ENCODE peak calls at places on chromosomes 11 and 22, in six cellular contexts. W is GM23338, G is HCT116, K is PC-3, B is OCI-LY7, J is neural progenitor cell. Q is an unnamed sample.

GRCh38 chr11:12494699-12495098 is 117.3 kb downstream of the PARVA start:
- DNase-seq in W (no peak), G (no peak), K (no peak), B (no peak), J (no peak), Q (no peak)

GRCh38 chr11:69642549-69642912 is 1.6 kb downstream of the CCND1 start:
- DNase-seq in W (peak), G (no peak), K (no peak), B (no peak), J (peak), Q (peak)

GRCh38 chr22:36506637-36507517 is at the start of gene FOXRED2:
- DNase-seq in W (peak), G (no peak), K (peak), B (peak), J (peak), Q (peak)

GRCh38 chr11:17703951-17704350 is 15.4 kb upstream of the MYOD1 start:
- DNase-seq in W (peak), G (peak), K (peak), B (peak), J (no peak), Q (no peak)

GRCh38 chr22:42179616-42180015 is 49.0 kb upstream of the CYP2D6 start:
- DNase-seq in W (no peak), G (no peak), K (peak), B (no peak), J (no peak), Q (no peak)

GRCh38 chr11:95734009-95734572 is 55.5 kb downstream of the FAM76B start:
- DNase-seq in W (no peak), G (no peak), K (no peak), B (peak), J (no peak), Q (no peak)

GRCh38 chr11:130865091-130865771 is 51.0 kb downstream of the SNX19 start:
- DNase-seq in W (peak), G (no peak), K (no peak), B (no peak), J (peak), Q (no peak)

GRCh38 chr11:20672575-20672974 is 3.2 kb downstream of the NELL1 start:
- DNase-seq in W (peak), G (peak), K (peak), B (peak), J (peak), Q (peak)

GRCh38 chr11:127825185-127825584 is 762.2 kb downstream of the ETS1 start:
- DNase-seq in W (no peak), G (no peak), K (no peak), B (no peak), J (no peak), Q (no peak)

GRCh38 chr11:126338346-126339055 is 17.0 kb upstream of the ST3GAL4 start:
- DNase-seq in W (no peak), G (no peak), K (no peak), B (no peak), J (no peak), Q (no peak)

GRCh38 chr11:33463059-33463458 is 205.9 kb downstream of the HIPK3 start:
- DNase-seq in W (no peak), G (no peak), K (no peak), B (no peak), J (no peak), Q (no peak)

GRCh38 chr22:22748297-22748743 is 103.9 kb downstream of the GGTLC2 start:
- DNase-seq in W (peak), G (no peak), K (peak), B (peak), J (peak), Q (peak)

GRCh38 chr22:28075260-28075981 is 156.4 kb upstream of the PITPNB start:
- DNase-seq in W (no peak), G (no peak), K (peak), B (no peak), J (no peak), Q (no peak)

GRCh38 chr11:27217948-27218410 is 145.0 kb downstream of the CCDC34 start:
- DNase-seq in W (no peak), G (no peak), K (no peak), B (no peak), J (no peak), Q (no peak)

GRCh38 chr11:12604557-12605105 is 69.6 kb upstream of the TEAD1 start:
- DNase-seq in W (no peak), G (no peak), K (no peak), B (no peak), J (no peak), Q (no peak)

GRCh38 chr11:61955031-61955415 is 4.9 kb downstream of the BEST1 start:
- DNase-seq in W (peak), G (no peak), K (no peak), B (no peak), J (peak), Q (no peak)

GRCh38 chr11:72641900-72642814 is 32.1 kb downstream of the PDE2A start:
- DNase-seq in W (peak), G (no peak), K (peak), B (no peak), J (peak), Q (peak)

GRCh38 chr11:44632466-44633123 is 67.1 kb downstream of the CD82 start:
- DNase-seq in W (peak), G (peak), K (peak), B (peak), J (peak), Q (no peak)

GRCh38 chr11:75399344-75400109 is at the start of gene RPS3:
- DNase-seq in W (peak), G (peak), K (peak), B (peak), J (peak), Q (peak)

GRCh38 chr11:83852012-83852411 is 565.8 kb upstream of the CCDC90B start:
- DNase-seq in W (no peak), G (no peak), K (no peak), B (no peak), J (no peak), Q (no peak)

GRCh38 chr11:130216221-130216550 is 56.6 kb downstream of the ST14 start:
- DNase-seq in W (no peak), G (no peak), K (no peak), B (no peak), J (no peak), Q (no peak)

GRCh38 chr11:96614846-96615245 is 225.0 kb downstream of the JRKL start:
- DNase-seq in W (no peak), G (no peak), K (no peak), B (no peak), J (peak), Q (no peak)

GRCh38 chr11:16392646-16393045 is 36.3 kb upstream of the SOX6 start:
- DNase-seq in W (no peak), G (no peak), K (no peak), B (no peak), J (no peak), Q (no peak)

GRCh38 chr11:134663506-134664313 is 251.7 kb upstream of the B3GAT1 start:
- DNase-seq in W (no peak), G (no peak), K (no peak), B (no peak), J (no peak), Q (no peak)

GRCh38 chr11:12540075-12540685 is 134.0 kb upstream of the TEAD1 start:
- DNase-seq in W (peak), G (peak), K (peak), B (no peak), J (no peak), Q (no peak)

GRCh38 chr11:134289167-134289566 is 13.0 kb downstream of the GLB1L3 start:
- DNase-seq in W (no peak), G (no peak), K (no peak), B (no peak), J (no peak), Q (no peak)

GRCh38 chr22:50586416-50586815 is 3.8 kb upstream of the CHKB start:
- DNase-seq in W (no peak), G (no peak), K (no peak), B (no peak), J (no peak), Q (no peak)

GRCh38 chr11:75279273-75279672 is 38.7 kb downstream of the TPBGL start:
- DNase-seq in W (peak), G (no peak), K (no peak), B (no peak), J (peak), Q (no peak)

GRCh38 chr11:44537679-44538078 is 27.8 kb upstream of the CD82 start:
- DNase-seq in W (no peak), G (no peak), K (no peak), B (no peak), J (no peak), Q (no peak)

GRCh38 chr11:74388678-74389327 is 9.4 kb downstream of the PGM2L1 start:
- DNase-seq in W (peak), G (no peak), K (peak), B (peak), J (peak), Q (peak)

GRCh38 chr11:2140411-2141400 is 1.5 kb upstream of the IGF2 start:
- DNase-seq in W (peak), G (no peak), K (no peak), B (no peak), J (peak), Q (no peak)

GRCh38 chr11:72189448-72190250 is 2.3 kb upstream of the FOLR1 start:
- DNase-seq in W (peak), G (no peak), K (no peak), B (no peak), J (peak), Q (no peak)

GRCh38 chr11:77710358-77710757 is 72.8 kb upstream of the CLNS1A start:
- DNase-seq in W (no peak), G (no peak), K (peak), B (no peak), J (no peak), Q (no peak)

GRCh38 chr11:76791861-76792260 is 8.7 kb downstream of the TSKU start:
- DNase-seq in W (no peak), G (no peak), K (peak), B (no peak), J (no peak), Q (no peak)

GRCh38 chr11:69000831-69001245 is 12.2 kb downstream of the MRGPRF start:
- DNase-seq in W (peak), G (peak), K (peak), B (no peak), J (no peak), Q (no peak)

GRCh38 chr22:44532466-44533025 is 34.5 kb upstream of the RTL6 start:
- DNase-seq in W (no peak), G (no peak), K (peak), B (no peak), J (no peak), Q (no peak)

GRCh38 chr11:27011560-27012253 is 17.8 kb downstream of the FIBIN start:
- DNase-seq in W (no peak), G (no peak), K (no peak), B (no peak), J (peak), Q (no peak)

GRCh38 chr22:49042877-49043859 is 784.5 kb downstream of the BRD1 start:
- DNase-seq in W (no peak), G (no peak), K (no peak), B (no peak), J (no peak), Q (no peak)

GRCh38 chr11:119315139-119316016 is 1.6 kb downstream of the MCAM start:
- DNase-seq in W (peak), G (no peak), K (peak), B (peak), J (peak), Q (peak)

GRCh38 chr11:72370201-72370600 is 64.1 kb downstream of the CLPB start:
- DNase-seq in W (no peak), G (no peak), K (no peak), B (no peak), J (no peak), Q (no peak)

DNA sequence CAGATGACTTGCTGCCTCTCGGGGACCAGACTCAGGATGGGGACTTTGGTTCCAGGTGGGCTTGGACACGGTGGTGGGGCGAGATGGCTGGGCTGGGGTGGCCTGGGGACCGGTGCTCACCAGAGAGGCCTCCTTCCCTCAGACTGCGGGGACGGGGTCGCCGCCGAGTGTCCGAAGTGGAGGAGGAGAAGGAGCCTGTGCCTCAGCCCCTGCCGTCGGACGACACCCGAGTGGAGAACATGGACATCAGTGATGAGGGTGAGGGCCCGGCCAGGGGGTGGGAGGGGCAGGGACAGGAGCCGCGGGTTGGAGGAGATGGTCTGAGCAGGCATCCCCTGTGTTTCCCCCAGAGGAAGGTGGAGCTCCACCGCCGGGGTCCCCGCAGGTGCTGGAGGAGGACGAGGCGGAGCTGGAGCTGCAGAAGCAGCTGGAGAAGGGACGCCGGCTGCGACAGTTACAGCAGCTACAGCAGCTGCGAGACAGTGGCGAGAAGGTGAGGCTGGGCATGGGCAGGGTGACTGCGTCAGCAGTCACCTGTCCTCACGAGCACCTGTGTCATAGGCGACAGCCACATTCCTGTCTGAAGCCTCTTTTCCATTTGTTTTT is 5.9 kb downstream of the SART1 start:
- DNase-seq in W (no peak), G (no peak), K (no peak), B (no peak), J (no peak), Q (no peak)
- TF ChIP-seq EZH2phosphoT487 in W (no peak), G (no peak), K (no peak), B (no peak), J (no peak), Q (no peak)

GRCh38 chr22:19731736-19732135 is 8.4 kb downstream of the GP1BB start:
- DNase-seq in W (no peak), G (no peak), K (no peak), B (no peak), J (no peak), Q (no peak)
- H3K4me3 ChIP-seq in W (no peak), G (no peak), K (no peak), B (no peak), J (no peak), Q (no peak)

GRCh38 chr22:19213496-19214473 is 35.2 kb upstream of the SLC25A1 start:
- DNase-seq in W (peak), G (no peak), K (no peak), B (no peak), J (peak), Q (no peak)
- TF ChIP-seq EZH2phosphoT487 in W (no peak), G (no peak), K (no peak), B (no peak), J (no peak), Q (no peak)

DNA sequence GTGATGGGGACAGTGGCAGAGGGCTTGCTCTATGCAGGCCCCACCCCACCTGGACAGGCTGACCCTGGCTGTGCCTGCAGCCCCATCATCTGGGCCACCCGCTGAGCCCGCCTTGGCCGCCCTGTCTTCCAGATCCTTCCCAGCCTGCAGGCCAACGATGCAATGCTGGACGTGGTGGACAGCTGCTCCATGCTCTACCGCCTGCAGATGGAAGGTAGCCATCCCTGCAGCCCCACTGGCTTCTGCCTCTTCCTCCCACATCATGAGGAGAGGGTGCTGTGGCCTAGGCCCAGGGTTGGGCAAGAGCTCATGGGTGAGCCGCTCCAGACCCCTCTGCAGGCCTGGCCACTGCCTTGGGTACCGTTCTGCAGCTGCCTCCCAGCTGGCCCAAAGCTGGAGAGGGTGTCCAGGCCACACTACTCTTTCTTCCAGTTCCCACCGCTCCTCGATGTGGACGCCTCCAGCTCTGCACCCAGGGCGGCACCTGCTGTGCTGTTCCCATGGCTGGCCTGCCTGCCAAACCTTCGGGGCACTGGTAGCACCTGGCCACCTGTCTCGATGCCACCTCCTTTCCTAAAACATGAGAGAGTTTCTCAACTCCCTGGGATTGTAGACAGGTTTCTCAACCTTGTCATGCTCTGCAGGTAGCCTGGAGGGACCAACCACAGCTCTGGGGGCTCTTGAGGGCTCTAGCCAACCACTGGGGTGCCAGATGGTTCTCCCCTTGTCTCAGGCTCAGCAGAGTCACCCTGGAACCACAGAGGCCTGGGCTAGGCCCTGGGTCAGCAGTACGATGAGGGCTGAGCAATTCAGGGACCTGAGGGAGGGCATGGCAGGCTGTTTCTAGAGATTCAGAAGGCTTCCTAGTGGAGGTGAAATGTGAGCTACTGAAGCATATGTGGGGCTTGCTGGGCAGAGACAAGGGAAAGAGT is 9.5 kb upstream of the GTSE1 start:
- DNase-seq in W (no peak), G (no peak), K (no peak), B (no peak), J (no peak), Q (no peak)
- H3K4me3 ChIP-seq in W (no peak), G (no peak), K (no peak), B (peak), J (no peak), Q (peak)

DNA sequence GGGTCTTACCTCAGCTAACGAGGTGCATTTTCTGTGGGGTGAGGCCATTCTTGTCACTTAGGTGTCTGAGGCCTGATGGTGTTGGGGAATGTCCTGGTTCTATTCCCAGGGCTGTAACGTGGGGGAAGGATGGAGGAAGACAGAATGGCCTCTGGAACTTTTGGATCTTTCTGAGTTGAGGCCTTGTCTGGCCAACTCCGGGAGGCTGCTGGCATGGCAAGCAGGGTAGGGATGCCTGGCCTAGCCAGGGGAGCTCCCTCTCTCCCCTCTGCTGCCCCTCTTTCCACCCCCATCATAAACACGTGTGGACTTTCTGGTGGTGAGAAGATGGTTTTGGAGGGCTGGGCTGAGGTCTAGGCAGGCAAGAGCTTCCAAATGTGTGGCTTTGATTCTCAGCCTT is 30.7 kb downstream of the ZBTB16 start:
- DNase-seq in W (no peak), G (no peak), K (no peak), B (no peak), J (no peak), Q (no peak)
- TF ChIP-seq EZH2phosphoT487 in W (no peak), G (no peak), K (no peak), B (no peak), J (no peak), Q (no peak)

GRCh38 chr22:31491218-31491962 is 1.7 kb upstream of the EIF4ENIF1 start:
- DNase-seq in W (peak), G (no peak), K (no peak), B (no peak), J (peak), Q (no peak)

GRCh38 chr22:31488346-31488883 is 1.2 kb downstream of the EIF4ENIF1 start:
- DNase-seq in W (no peak), G (no peak), K (no peak), B (no peak), J (no peak), Q (peak)

GRCh38 chr22:31490496-31490925 is 869 bp upstream of the EIF4ENIF1 start:
- DNase-seq in W (peak), G (peak), K (peak), B (peak), J (peak), Q (peak)

GRCh38 chr22:31488988-31489617 is 539 bp downstream of the EIF4ENIF1 start:
- DNase-seq in W (peak), G (no peak), K (peak), B (peak), J (peak), Q (peak)

GRCh38 chr22:31489632-31490495 is at the start of gene EIF4ENIF1:
- DNase-seq in W (peak), G (peak), K (peak), B (peak), J (peak), Q (peak)
- H3K4me3 ChIP-seq in W (peak), G (peak), K (peak), B (peak), J (peak), Q (peak)

DNA sequence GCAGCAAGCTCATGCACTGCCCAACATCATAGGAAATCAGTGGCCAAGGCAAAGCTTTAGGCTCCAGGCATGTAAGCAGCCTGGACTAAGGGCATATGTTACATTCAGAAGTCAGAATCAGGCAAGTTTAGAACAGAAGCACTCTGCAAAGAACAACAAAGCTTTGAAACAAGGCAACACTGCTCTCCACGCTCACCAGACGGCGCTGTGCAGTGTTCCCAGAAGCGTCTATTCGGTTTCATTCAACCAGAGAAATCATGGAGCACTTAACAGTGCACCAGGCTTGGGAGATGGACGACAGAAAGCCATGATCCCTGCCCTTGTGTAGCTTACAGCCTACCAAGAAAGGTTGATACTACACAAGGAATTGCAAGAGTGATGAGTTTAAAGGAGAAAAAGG is 555.8 kb downstream of the BUD13 start:
- DNase-seq in W (peak), G (peak), K (peak), B (no peak), J (no peak), Q (no peak)
- TF ChIP-seq EZH2phosphoT487 in W (no peak), G (no peak), K (no peak), B (no peak), J (no peak), Q (no peak)

Q was measured in MM.1S.